ENCODE peak calls at places on chromosomes 1 and 21, in four cellular contexts. One of them, this sample, is unnamed.

GRCh38 chr1:225692517-225692879 is 39.6 kb upstream of the ENAH start:
- DNase-seq in central memory CD4-positive, alpha-beta T cell: no peak
- DNase-seq in NCI-H1092 treated with DMSO at 0.1 percent for 48 hours: no peak
- DNase-seq in hippocampal formation: no peak
- DNase-seq in this sample: no peak

GRCh38 chr1:45005761-45006160 is 5.4 kb downstream of the HECTD3 start:
- DNase-seq in hippocampal formation: no peak
- DNase-seq in NCI-H1092 treated with DMSO at 0.1 percent for 48 hours: no peak
- DNase-seq in central memory CD4-positive, alpha-beta T cell: no peak
- DNase-seq in this sample: no peak

GRCh38 chr1:81437213-81437612 is 363.5 kb upstream of the ADGRL2 start:
- DNase-seq in hippocampal formation: no peak
- DNase-seq in central memory CD4-positive, alpha-beta T cell: no peak
- DNase-seq in NCI-H1092 treated with DMSO at 0.1 percent for 48 hours: no peak
- DNase-seq in this sample: no peak

GRCh38 chr1:14804626-14805025 is 206.1 kb downstream of the KAZN start:
- DNase-seq in central memory CD4-positive, alpha-beta T cell: no peak
- DNase-seq in hippocampal formation: no peak
- DNase-seq in NCI-H1092 treated with DMSO at 0.1 percent for 48 hours: no peak
- DNase-seq in this sample: no peak

GRCh38 chr1:61742620-61743431 is 546 bp downstream of the PATJ start:
- DNase-seq in NCI-H1092 treated with DMSO at 0.1 percent for 48 hours: peak
- DNase-seq in central memory CD4-positive, alpha-beta T cell: no peak
- DNase-seq in hippocampal formation: peak
- DNase-seq in this sample: no peak

GRCh38 chr1:72281144-72281543 is 1.2 kb downstream of the NEGR1 start:
- DNase-seq in NCI-H1092 treated with DMSO at 0.1 percent for 48 hours: peak
- DNase-seq in hippocampal formation: peak
- DNase-seq in central memory CD4-positive, alpha-beta T cell: no peak
- DNase-seq in this sample: no peak

GRCh38 chr1:183480971-183481431 is 8.7 kb downstream of the SMG7 start:
- DNase-seq in central memory CD4-positive, alpha-beta T cell: no peak
- DNase-seq in hippocampal formation: no peak
- DNase-seq in NCI-H1092 treated with DMSO at 0.1 percent for 48 hours: no peak
- DNase-seq in this sample: no peak

GRCh38 chr1:14602131-14602530 is 3.6 kb downstream of the KAZN start:
- DNase-seq in hippocampal formation: no peak
- DNase-seq in central memory CD4-positive, alpha-beta T cell: no peak
- DNase-seq in NCI-H1092 treated with DMSO at 0.1 percent for 48 hours: no peak
- DNase-seq in this sample: no peak

GRCh38 chr1:212218911-212219310 is 66.3 kb upstream of the PPP2R5A start:
- DNase-seq in NCI-H1092 treated with DMSO at 0.1 percent for 48 hours: no peak
- DNase-seq in central memory CD4-positive, alpha-beta T cell: no peak
- DNase-seq in hippocampal formation: no peak
- DNase-seq in this sample: no peak

GRCh38 chr1:153956997-153957715 is 1.3 kb downstream of the CRTC2 start:
- DNase-seq in NCI-H1092 treated with DMSO at 0.1 percent for 48 hours: no peak
- DNase-seq in hippocampal formation: no peak
- DNase-seq in central memory CD4-positive, alpha-beta T cell: no peak
- DNase-seq in this sample: no peak

GRCh38 chr1:25037174-25038074 is 107.3 kb upstream of the RUNX3 start:
- DNase-seq in NCI-H1092 treated with DMSO at 0.1 percent for 48 hours: no peak
- DNase-seq in hippocampal formation: no peak
- DNase-seq in central memory CD4-positive, alpha-beta T cell: peak
- DNase-seq in this sample: peak

GRCh38 chr1:217193151-217193550 is 437.7 kb downstream of the GPATCH2 start:
- DNase-seq in central memory CD4-positive, alpha-beta T cell: no peak
- DNase-seq in hippocampal formation: no peak
- DNase-seq in NCI-H1092 treated with DMSO at 0.1 percent for 48 hours: no peak
- DNase-seq in this sample: no peak

GRCh38 chr1:156750191-156750931 is 1.1 kb downstream of the HDGF start:
- DNase-seq in hippocampal formation: no peak
- DNase-seq in central memory CD4-positive, alpha-beta T cell: no peak
- DNase-seq in NCI-H1092 treated with DMSO at 0.1 percent for 48 hours: no peak
- DNase-seq in this sample: peak

GRCh38 chr21:34227386-34227852 is 136.4 kb upstream of the KCNE2 start:
- DNase-seq in central memory CD4-positive, alpha-beta T cell: no peak
- DNase-seq in NCI-H1092 treated with DMSO at 0.1 percent for 48 hours: no peak
- DNase-seq in hippocampal formation: no peak
- DNase-seq in this sample: no peak

GRCh38 chr1:216523449-216524190 is 100.4 kb upstream of the USH2A start:
- DNase-seq in central memory CD4-positive, alpha-beta T cell: no peak
- DNase-seq in hippocampal formation: no peak
- DNase-seq in NCI-H1092 treated with DMSO at 0.1 percent for 48 hours: no peak
- DNase-seq in this sample: no peak

GRCh38 chr1:212483154-212483505 is 50.4 kb downstream of the NENF start:
- DNase-seq in central memory CD4-positive, alpha-beta T cell: no peak
- DNase-seq in hippocampal formation: no peak
- DNase-seq in NCI-H1092 treated with DMSO at 0.1 percent for 48 hours: no peak
- DNase-seq in this sample: no peak

GRCh38 chr1:151472852-151473731 is 13.8 kb upstream of the POGZ start:
- DNase-seq in NCI-H1092 treated with DMSO at 0.1 percent for 48 hours: no peak
- DNase-seq in central memory CD4-positive, alpha-beta T cell: peak
- DNase-seq in hippocampal formation: peak
- DNase-seq in this sample: no peak

GRCh38 chr1:15757575-15758401 is 807 bp upstream of the FBLIM1 start:
- DNase-seq in central memory CD4-positive, alpha-beta T cell: no peak
- DNase-seq in hippocampal formation: no peak
- DNase-seq in NCI-H1092 treated with DMSO at 0.1 percent for 48 hours: no peak
- DNase-seq in this sample: no peak

GRCh38 chr1:184664042-184664659 is 90.5 kb downstream of the EDEM3 start:
- DNase-seq in central memory CD4-positive, alpha-beta T cell: no peak
- DNase-seq in NCI-H1092 treated with DMSO at 0.1 percent for 48 hours: peak
- DNase-seq in hippocampal formation: peak
- DNase-seq in this sample: no peak

GRCh38 chr1:119285482-119285881 is 83.1 kb upstream of the HAO2 start:
- DNase-seq in central memory CD4-positive, alpha-beta T cell: no peak
- DNase-seq in NCI-H1092 treated with DMSO at 0.1 percent for 48 hours: no peak
- DNase-seq in hippocampal formation: no peak
- DNase-seq in this sample: no peak

GRCh38 chr1:186842547-186842946 is 13.8 kb downstream of the PLA2G4A start:
- DNase-seq in central memory CD4-positive, alpha-beta T cell: no peak
- DNase-seq in NCI-H1092 treated with DMSO at 0.1 percent for 48 hours: no peak
- DNase-seq in hippocampal formation: no peak
- DNase-seq in this sample: no peak

GRCh38 chr1:9618912-9619679 is 30.4 kb downstream of the TMEM201 start:
- DNase-seq in central memory CD4-positive, alpha-beta T cell: no peak
- DNase-seq in hippocampal formation: no peak
- DNase-seq in NCI-H1092 treated with DMSO at 0.1 percent for 48 hours: no peak
- DNase-seq in this sample: no peak

GRCh38 chr1:201258763-201259230 is 24.5 kb upstream of the PKP1 start:
- DNase-seq in hippocampal formation: no peak
- DNase-seq in NCI-H1092 treated with DMSO at 0.1 percent for 48 hours: no peak
- DNase-seq in central memory CD4-positive, alpha-beta T cell: no peak
- DNase-seq in this sample: no peak

GRCh38 chr1:109719337-109719837 is 7.3 kb downstream of the GSTM5 start:
- DNase-seq in NCI-H1092 treated with DMSO at 0.1 percent for 48 hours: no peak
- DNase-seq in central memory CD4-positive, alpha-beta T cell: no peak
- DNase-seq in hippocampal formation: no peak
- DNase-seq in this sample: no peak

This sample was measured in GF-D8.